ENCODE peak calls at places on chromosome 12, in five cellular contexts. K is GM13977, D is mesothelial cell of epicardium, S is epithelial cell of esophagus, M is body of pancreas. T is an unnamed sample.

GRCh38 chr12:30046376-30046775 is 262.6 kb upstream of the TMTC1 start:
- DNase-seq in K (no peak), M (no peak), D (no peak), S (no peak), T (no peak)

GRCh38 chr12:115932073-115932472 is 345.4 kb downstream of the MED13L start:
- DNase-seq in K (no peak), M (no peak), S (no peak), D (no peak), T (no peak)

GRCh38 chr12:113881588-113881987 is 84.5 kb downstream of the RBM19 start:
- DNase-seq in D (no peak), S (no peak), M (no peak), K (no peak), T (no peak)

GRCh38 chr12:130198026-130198662 is 35.9 kb downstream of the FZD10 start:
- DNase-seq in S (no peak), K (no peak), D (no peak), M (no peak), T (no peak)

GRCh38 chr12:108360057-108360456 is 20.9 kb upstream of the CMKLR1 start:
- DNase-seq in K (no peak), S (no peak), D (no peak), M (no peak), T (no peak)

GRCh38 chr12:113844495-113845175 is 121.5 kb downstream of the RBM19 start:
- DNase-seq in D (no peak), M (no peak), K (no peak), S (no peak), T (no peak)

GRCh38 chr12:57040750-57041149 is 9.2 kb downstream of the MYO1A start:
- DNase-seq in K (no peak), D (no peak), S (no peak), M (no peak), T (no peak)

GRCh38 chr12:118290130-118290529 is 82.6 kb downstream of the TAOK3 start:
- DNase-seq in M (no peak), D (no peak), K (no peak), S (no peak), T (no peak)

GRCh38 chr12:6949063-6949594 is 2.0 kb upstream of the PTPN6 start:
- DNase-seq in K (no peak), D (no peak), S (no peak), M (no peak), T (no peak)

GRCh38 chr12:7995266-7995963 is 37.1 kb upstream of the FOXJ2 start:
- DNase-seq in K (peak), M (peak), D (peak), S (peak), T (peak)

GRCh38 chr12:120404271-120404670 is 33.6 kb upstream of the COX6A1 start:
- DNase-seq in M (no peak), S (no peak), D (no peak), K (no peak), T (no peak)

GRCh38 chr12:101407054-101407437 is 526 bp downstream of the ARL1 start:
- DNase-seq in S (no peak), K (peak), D (no peak), M (no peak), T (no peak)

GRCh38 chr12:13179159-13180074 is 17.1 kb upstream of the EMP1 start:
- DNase-seq in K (no peak), S (peak), D (no peak), M (peak), T (no peak)

GRCh38 chr12:78181544-78182162 is 351.0 kb downstream of the NAV3 start:
- DNase-seq in D (no peak), M (no peak), S (peak), K (no peak), T (no peak)

GRCh38 chr12:93573552-93574223 is 1.2 kb downstream of the SOCS2 start:
- DNase-seq in S (peak), D (no peak), K (peak), M (no peak), T (no peak)

GRCh38 chr12:28998662-28999120 is 150.4 kb upstream of the FAR2 start:
- DNase-seq in K (peak), S (peak), D (peak), M (no peak), T (no peak)

GRCh38 chr12:32917094-32917611 is 20.6 kb upstream of the PKP2 start:
- DNase-seq in M (no peak), K (no peak), D (no peak), S (peak), T (no peak)

GRCh38 chr12:64828713-64829112 is 4.3 kb downstream of the TBC1D30 start:
- DNase-seq in D (no peak), M (no peak), K (no peak), S (no peak), T (no peak)

GRCh38 chr12:47650469-47650868 is 55.4 kb downstream of the RPAP3 start:
- DNase-seq in S (no peak), D (no peak), K (no peak), M (no peak), T (no peak)

GRCh38 chr12:105761075-105761474 is 377.7 kb downstream of the NUAK1 start:
- DNase-seq in S (no peak), K (no peak), D (no peak), M (no peak), T (no peak)

GRCh38 chr12:93976024-93976423 is 172.4 kb upstream of the PLXNC1 start:
- DNase-seq in K (no peak), D (no peak), S (no peak), M (no peak), T (no peak)

GRCh38 chr12:51025748-51026654 is at the start of gene SLC11A2:
- DNase-seq in S (peak), D (peak), M (peak), K (peak), T (peak)
- TF ChIP-seq CTCF in S (no peak), D (no peak), M (peak), K (no peak), T (no peak)

GRCh38 chr12:132327351-132328171 is 1.8 kb downstream of the GALNT9 start:
- DNase-seq in D (no peak), S (peak), K (no peak), M (peak), T (no peak)

GRCh38 chr12:132329739-132330548 is 555 bp upstream of the GALNT9 start:
- DNase-seq in M (no peak), D (no peak), K (no peak), S (no peak), T (no peak)

GRCh38 chr12:132330549-132330881 is 1.1 kb upstream of the GALNT9 start:
- DNase-seq in M (no peak), D (no peak), S (no peak), K (no peak), T (no peak)

GRCh38 chr12:132328282-132329029 is 933 bp downstream of the GALNT9 start:
- DNase-seq in D (no peak), M (no peak), S (no peak), K (no peak), T (no peak)

DNA sequence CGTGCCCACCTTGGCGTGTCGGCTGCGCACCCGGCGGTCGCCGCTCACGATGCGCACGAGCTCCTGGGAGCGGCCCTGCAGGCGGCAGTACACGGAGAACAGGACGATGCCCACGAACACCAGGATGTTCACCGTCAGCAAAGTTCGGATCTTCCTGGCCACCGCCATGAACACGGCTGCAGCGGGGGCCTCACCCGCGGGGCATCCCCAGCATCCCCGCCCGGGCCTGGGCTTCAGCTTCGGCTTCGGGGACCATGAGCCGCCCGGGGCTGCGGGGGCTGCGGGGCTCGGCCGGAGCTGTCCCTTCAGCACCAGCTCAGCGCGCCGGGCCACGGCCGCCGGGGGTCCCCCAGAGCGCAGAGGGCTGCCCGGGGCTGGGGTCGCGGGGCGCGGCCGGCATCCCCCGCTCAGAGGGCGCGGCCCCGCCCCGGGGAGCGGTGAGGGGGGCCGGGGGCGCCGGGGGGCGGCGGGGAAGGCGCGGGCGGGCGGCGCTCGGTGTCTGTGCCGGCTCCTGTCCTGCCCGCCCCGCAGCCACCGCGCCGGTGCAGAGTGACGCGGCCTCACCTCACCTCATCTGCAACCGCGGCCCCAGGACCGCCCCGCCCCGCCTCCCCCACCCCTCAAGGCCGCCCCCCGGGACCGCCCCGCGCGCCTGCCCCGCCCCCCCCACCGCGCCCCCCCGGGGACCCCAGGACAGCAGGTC is at the start of gene GALNT9:
- DNase-seq in M (no peak), K (no peak), S (no peak), D (peak), T (no peak)
- TF ChIP-seq CTCF in M (no peak), K (no peak), S (no peak), D (no peak), T (no peak)

GRCh38 chr12:112296183-112296582 is 86.0 kb downstream of the HECTD4 start:
- DNase-seq in S (no peak), D (no peak), K (no peak), M (no peak), T (no peak)

GRCh38 chr12:112299704-112300103 is 82.5 kb downstream of the HECTD4 start:
- DNase-seq in D (no peak), K (no peak), M (no peak), S (no peak), T (no peak)

GRCh38 chr12:112297188-112297587 is 85.0 kb downstream of the HECTD4 start:
- DNase-seq in D (no peak), S (no peak), K (no peak), M (no peak), T (no peak)

GRCh38 chr12:112294793-112295192 is 87.4 kb downstream of the HECTD4 start:
- DNase-seq in M (peak), D (no peak), K (no peak), S (peak), T (no peak)
- TF ChIP-seq CTCF in M (no peak), D (no peak), K (no peak), S (peak), T (no peak)

GRCh38 chr12:96063046-96063445 is 27.7 kb upstream of the LTA4H start:
- DNase-seq in K (no peak), M (no peak), D (no peak), S (peak), T (no peak)
- TF ChIP-seq CTCF in K (peak), M (no peak), D (no peak), S (peak), T (no peak)

GRCh38 chr12:46205293-46205692 is 63.5 kb downstream of the SLC38A1 start:
- DNase-seq in S (no peak), K (no peak), M (no peak), D (no peak), T (no peak)
- TF ChIP-seq CTCF in S (no peak), K (no peak), M (no peak), D (no peak), T (no peak)

DNA sequence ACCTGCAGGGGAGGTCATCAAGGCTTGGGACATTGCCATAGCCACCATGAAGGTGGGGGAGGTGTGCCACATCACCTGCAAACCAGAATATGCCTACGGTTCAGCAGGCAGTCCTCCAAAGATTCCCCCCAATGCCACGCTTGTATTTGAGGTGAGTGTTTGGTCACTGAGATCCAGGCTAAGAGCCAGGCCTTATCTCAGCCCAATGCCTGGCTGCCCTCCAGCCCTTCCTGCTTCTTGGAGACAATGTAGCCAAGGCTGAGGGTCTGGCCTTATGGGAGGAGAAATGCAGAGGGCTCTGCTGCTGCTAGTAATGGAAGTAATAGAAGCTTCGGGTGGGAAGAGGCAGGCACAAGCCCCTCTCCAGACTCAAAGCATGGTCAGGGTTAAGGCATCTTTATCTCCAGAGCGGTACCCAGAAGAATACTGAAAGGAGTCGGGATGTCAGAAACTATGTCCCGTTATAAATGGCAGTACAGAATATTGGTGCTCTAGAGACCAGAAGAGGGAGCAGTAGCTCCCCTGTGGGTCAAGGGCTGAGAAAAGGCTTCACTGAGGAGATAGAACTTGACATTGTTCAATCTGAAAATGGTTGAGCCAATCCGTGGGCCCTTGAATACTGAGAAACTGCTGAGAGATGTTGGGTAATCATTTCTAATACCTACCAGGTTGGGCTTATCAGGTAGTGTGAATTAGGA is 3.1 kb downstream of the FKBP4 start:
- DNase-seq in S (peak), K (no peak), M (peak), D (no peak), T (no peak)
- TF ChIP-seq CTCF in S (peak), K (peak), M (no peak), D (no peak), T (no peak)

GRCh38 chr12:26097046-26097878 is 27.6 kb downstream of the BHLHE41 start:
- DNase-seq in M (peak), S (peak), D (peak), K (peak), T (no peak)

GRCh38 chr12:26106347-26106746 is 18.5 kb downstream of the BHLHE41 start:
- DNase-seq in D (no peak), K (no peak), M (no peak), S (no peak), T (no peak)

GRCh38 chr12:26100966-26101744 is 23.7 kb downstream of the BHLHE41 start:
- DNase-seq in S (peak), D (no peak), M (peak), K (no peak), T (no peak)

GRCh38 chr12:26102954-26103353 is 21.9 kb downstream of the BHLHE41 start:
- DNase-seq in S (no peak), D (no peak), K (no peak), M (no peak), T (no peak)

GRCh38 chr12:26101833-26102232 is 23.0 kb downstream of the BHLHE41 start:
- DNase-seq in K (no peak), M (no peak), S (no peak), D (no peak), T (no peak)
- TF ChIP-seq CTCF in K (no peak), M (no peak), S (no peak), D (no peak), T (no peak)

DNA sequence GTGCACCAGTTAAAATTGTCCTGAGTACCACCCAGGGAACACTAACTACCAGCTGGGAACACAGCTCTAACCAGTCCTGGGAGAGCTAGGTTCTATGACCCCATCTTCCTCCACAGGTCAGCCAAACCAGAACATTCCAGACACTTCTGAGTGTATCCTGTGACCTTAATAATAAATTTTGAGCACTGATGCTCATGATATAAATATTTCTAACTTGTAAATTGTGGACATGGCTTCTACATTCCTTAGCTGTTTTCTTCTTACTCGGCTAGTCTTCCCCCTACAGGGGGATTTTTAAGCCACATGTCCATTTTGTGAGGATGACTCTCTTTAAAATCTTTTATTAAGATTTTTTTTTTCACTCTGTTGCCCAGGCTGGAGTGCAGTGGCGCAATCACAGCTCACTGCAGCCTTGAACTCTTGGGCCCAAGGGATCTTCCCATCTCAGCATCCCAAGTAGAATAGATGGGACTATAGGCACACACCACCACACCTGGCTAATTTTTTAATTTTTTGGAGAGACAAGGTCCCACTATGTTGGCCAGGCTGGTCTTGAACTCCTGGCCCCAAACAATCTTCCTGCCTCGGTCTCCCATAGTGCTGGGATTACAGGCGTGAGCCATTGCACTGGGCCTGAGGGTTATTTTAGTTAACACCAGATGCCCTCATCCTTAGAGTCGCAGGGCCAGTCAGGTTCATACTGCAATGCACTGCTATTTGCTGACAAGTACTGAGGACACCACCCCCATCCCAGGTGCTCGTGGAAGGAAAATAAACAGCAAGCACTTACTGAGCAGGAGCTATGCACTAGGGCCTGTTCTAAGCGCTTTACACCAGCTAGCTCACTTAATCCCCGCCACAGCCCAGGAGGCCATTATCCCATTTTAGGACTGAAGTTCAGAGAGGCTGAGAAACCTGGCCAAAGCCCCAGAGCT is 142.6 kb upstream of the NCOR2 start:
- DNase-seq in M (no peak), D (no peak), K (no peak), S (no peak), T (no peak)
- TF ChIP-seq CTCF in M (no peak), D (no peak), K (no peak), S (no peak), T (peak)

DNA sequence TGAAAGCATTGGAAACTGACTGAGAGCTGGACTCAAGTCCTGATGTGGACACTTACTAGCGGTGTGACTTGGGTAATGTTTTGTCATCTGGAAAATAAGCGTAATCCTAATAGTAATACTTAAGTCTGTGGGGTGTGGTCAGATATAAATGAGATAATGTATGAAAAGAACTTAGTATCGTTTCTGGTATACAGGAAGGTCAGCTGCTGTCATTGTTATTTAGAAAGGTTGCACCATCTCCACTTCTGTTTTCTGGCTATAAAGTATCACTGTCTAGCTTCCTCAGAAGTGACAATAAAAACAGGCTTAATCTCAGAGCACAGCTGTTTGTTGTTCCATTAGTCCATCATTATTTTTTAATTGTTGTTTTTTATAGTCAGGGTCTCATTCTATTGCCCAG is 34.1 kb upstream of the TUBA1C start:
- DNase-seq in M (no peak), S (no peak), D (no peak), K (no peak), T (no peak)
- TF ChIP-seq CTCF in M (no peak), S (no peak), D (no peak), K (no peak), T (no peak)

T was measured in type B pancreatic cell.